ENCODE peak calls at places on chromosomes 3 and 15, in seven cellular contexts. One of them, this sample, is unnamed.

GRCh38 chr3:65029130-65029529 is 341.3 kb upstream of the ADAMTS9 start:
- DNase-seq in GM19239: no peak
- DNase-seq in skeletal muscle cell: no peak
- DNase-seq in naive thymus-derived CD8-positive, alpha-beta T cell: no peak
- DNase-seq in stimulated activated CD8-positive, alpha-beta memory T cell treated with anti-CD3 and anti-CD28 coated beads, Interleukin-2, amount 100 ng/mL, for 1 hour: no peak
- DNase-seq in BJ: no peak
- DNase-seq in CD8-positive, alpha-beta T cell: no peak
- DNase-seq in this sample: no peak

GRCh38 chr3:169658311-169658931 is 5.1 kb downstream of the MECOM start:
- DNase-seq in GM19239: no peak
- DNase-seq in skeletal muscle cell: no peak
- DNase-seq in naive thymus-derived CD8-positive, alpha-beta T cell: no peak
- DNase-seq in stimulated activated CD8-positive, alpha-beta memory T cell treated with anti-CD3 and anti-CD28 coated beads, Interleukin-2, amount 100 ng/mL, for 1 hour: no peak
- DNase-seq in BJ: no peak
- DNase-seq in CD8-positive, alpha-beta T cell: no peak
- DNase-seq in this sample: no peak

GRCh38 chr15:52208306-52208946 is 17.2 kb upstream of the GNB5 start:
- DNase-seq in GM19239: no peak
- DNase-seq in skeletal muscle cell: peak; percentile 14
- DNase-seq in naive thymus-derived CD8-positive, alpha-beta T cell: peak; percentile 76
- DNase-seq in stimulated activated CD8-positive, alpha-beta memory T cell treated with anti-CD3 and anti-CD28 coated beads, Interleukin-2, amount 100 ng/mL, for 1 hour: peak; percentile 34
- DNase-seq in BJ: no peak
- DNase-seq in CD8-positive, alpha-beta T cell: peak; percentile 58
- DNase-seq in this sample: peak; percentile 41

GRCh38 chr15:86645861-86646393 is 566.3 kb downstream of the AGBL1 start:
- DNase-seq in GM19239: no peak
- DNase-seq in skeletal muscle cell: no peak
- DNase-seq in naive thymus-derived CD8-positive, alpha-beta T cell: no peak
- DNase-seq in stimulated activated CD8-positive, alpha-beta memory T cell treated with anti-CD3 and anti-CD28 coated beads, Interleukin-2, amount 100 ng/mL, for 1 hour: no peak
- DNase-seq in BJ: no peak
- DNase-seq in CD8-positive, alpha-beta T cell: no peak
- DNase-seq in this sample: no peak

GRCh38 chr3:195189821-195190220 is 81.1 kb downstream of the XXYLT1 start:
- DNase-seq in GM19239: no peak
- DNase-seq in skeletal muscle cell: no peak
- DNase-seq in naive thymus-derived CD8-positive, alpha-beta T cell: no peak
- DNase-seq in stimulated activated CD8-positive, alpha-beta memory T cell treated with anti-CD3 and anti-CD28 coated beads, Interleukin-2, amount 100 ng/mL, for 1 hour: no peak
- DNase-seq in BJ: no peak
- DNase-seq in CD8-positive, alpha-beta T cell: no peak
- DNase-seq in this sample: no peak

GRCh38 chr15:67862771-67863441 is 23.1 kb upstream of the RNU6-1 start:
- DNase-seq in GM19239: no peak
- DNase-seq in skeletal muscle cell: no peak
- DNase-seq in naive thymus-derived CD8-positive, alpha-beta T cell: no peak
- DNase-seq in stimulated activated CD8-positive, alpha-beta memory T cell treated with anti-CD3 and anti-CD28 coated beads, Interleukin-2, amount 100 ng/mL, for 1 hour: no peak
- DNase-seq in BJ: no peak
- DNase-seq in CD8-positive, alpha-beta T cell: no peak
- DNase-seq in this sample: no peak

GRCh38 chr3:11206316-11206715 is 52.0 kb downstream of the HRH1 start:
- DNase-seq in GM19239: no peak
- DNase-seq in skeletal muscle cell: no peak
- DNase-seq in naive thymus-derived CD8-positive, alpha-beta T cell: no peak
- DNase-seq in stimulated activated CD8-positive, alpha-beta memory T cell treated with anti-CD3 and anti-CD28 coated beads, Interleukin-2, amount 100 ng/mL, for 1 hour: no peak
- DNase-seq in BJ: no peak
- DNase-seq in CD8-positive, alpha-beta T cell: no peak
- DNase-seq in this sample: no peak

GRCh38 chr3:188594137-188594536 is 440.2 kb downstream of the LPP start:
- DNase-seq in GM19239: no peak
- DNase-seq in skeletal muscle cell: peak; percentile 80
- DNase-seq in naive thymus-derived CD8-positive, alpha-beta T cell: no peak
- DNase-seq in stimulated activated CD8-positive, alpha-beta memory T cell treated with anti-CD3 and anti-CD28 coated beads, Interleukin-2, amount 100 ng/mL, for 1 hour: no peak
- DNase-seq in BJ: peak; percentile 87
- DNase-seq in CD8-positive, alpha-beta T cell: no peak
- DNase-seq in this sample: peak; percentile 76

GRCh38 chr3:115692887-115693524 is 69.7 kb downstream of the GAP43 start:
- DNase-seq in GM19239: peak; percentile 21
- DNase-seq in skeletal muscle cell: peak; percentile 39
- DNase-seq in naive thymus-derived CD8-positive, alpha-beta T cell: peak; percentile 65
- DNase-seq in stimulated activated CD8-positive, alpha-beta memory T cell treated with anti-CD3 and anti-CD28 coated beads, Interleukin-2, amount 100 ng/mL, for 1 hour: peak; percentile 8
- DNase-seq in BJ: no peak
- DNase-seq in CD8-positive, alpha-beta T cell: peak; percentile 54
- DNase-seq in this sample: peak; percentile 46

GRCh38 chr15:42100021-42100800 is 5.8 kb upstream of the PLA2G4D start:
- DNase-seq in GM19239: no peak
- DNase-seq in skeletal muscle cell: no peak
- DNase-seq in naive thymus-derived CD8-positive, alpha-beta T cell: no peak
- DNase-seq in stimulated activated CD8-positive, alpha-beta memory T cell treated with anti-CD3 and anti-CD28 coated beads, Interleukin-2, amount 100 ng/mL, for 1 hour: no peak
- DNase-seq in BJ: no peak
- DNase-seq in CD8-positive, alpha-beta T cell: no peak
- DNase-seq in this sample: no peak

GRCh38 chr3:56835626-56836025 is 33.9 kb upstream of the ARHGEF3 start:
- DNase-seq in GM19239: no peak
- DNase-seq in skeletal muscle cell: no peak
- DNase-seq in naive thymus-derived CD8-positive, alpha-beta T cell: no peak
- DNase-seq in stimulated activated CD8-positive, alpha-beta memory T cell treated with anti-CD3 and anti-CD28 coated beads, Interleukin-2, amount 100 ng/mL, for 1 hour: no peak
- DNase-seq in BJ: no peak
- DNase-seq in CD8-positive, alpha-beta T cell: no peak
- DNase-seq in this sample: no peak

GRCh38 chr3:14837864-14838263 is 19.1 kb downstream of the FGD5 start:
- DNase-seq in GM19239: no peak
- DNase-seq in skeletal muscle cell: no peak
- DNase-seq in naive thymus-derived CD8-positive, alpha-beta T cell: no peak
- DNase-seq in stimulated activated CD8-positive, alpha-beta memory T cell treated with anti-CD3 and anti-CD28 coated beads, Interleukin-2, amount 100 ng/mL, for 1 hour: no peak
- DNase-seq in BJ: no peak
- DNase-seq in CD8-positive, alpha-beta T cell: no peak
- DNase-seq in this sample: no peak

GRCh38 chr15:94317211-94317610 is 85.8 kb downstream of the MCTP2 start:
- DNase-seq in GM19239: no peak
- DNase-seq in skeletal muscle cell: no peak
- DNase-seq in naive thymus-derived CD8-positive, alpha-beta T cell: no peak
- DNase-seq in stimulated activated CD8-positive, alpha-beta memory T cell treated with anti-CD3 and anti-CD28 coated beads, Interleukin-2, amount 100 ng/mL, for 1 hour: no peak
- DNase-seq in BJ: no peak
- DNase-seq in CD8-positive, alpha-beta T cell: no peak
- DNase-seq in this sample: no peak

GRCh38 chr15:37134699-37135131 is 34.4 kb upstream of the MEIS2 start:
- DNase-seq in GM19239: no peak
- DNase-seq in skeletal muscle cell: no peak
- DNase-seq in naive thymus-derived CD8-positive, alpha-beta T cell: no peak
- DNase-seq in stimulated activated CD8-positive, alpha-beta memory T cell treated with anti-CD3 and anti-CD28 coated beads, Interleukin-2, amount 100 ng/mL, for 1 hour: no peak
- DNase-seq in BJ: no peak
- DNase-seq in CD8-positive, alpha-beta T cell: no peak
- DNase-seq in this sample: no peak

GRCh38 chr15:34812369-34812768 is 17.0 kb upstream of the ACTC1 start:
- DNase-seq in GM19239: no peak
- DNase-seq in skeletal muscle cell: no peak
- DNase-seq in naive thymus-derived CD8-positive, alpha-beta T cell: no peak
- DNase-seq in stimulated activated CD8-positive, alpha-beta memory T cell treated with anti-CD3 and anti-CD28 coated beads, Interleukin-2, amount 100 ng/mL, for 1 hour: no peak
- DNase-seq in BJ: peak; percentile 28
- DNase-seq in CD8-positive, alpha-beta T cell: no peak
- DNase-seq in this sample: peak; percentile 44

GRCh38 chr3:184361532-184361931 is at the start of the genes CLCN2 and POLR2H:
- DNase-seq in GM19239: no peak
- DNase-seq in skeletal muscle cell: no peak
- DNase-seq in naive thymus-derived CD8-positive, alpha-beta T cell: no peak
- DNase-seq in stimulated activated CD8-positive, alpha-beta memory T cell treated with anti-CD3 and anti-CD28 coated beads, Interleukin-2, amount 100 ng/mL, for 1 hour: no peak
- DNase-seq in BJ: no peak
- DNase-seq in CD8-positive, alpha-beta T cell: peak; percentile 18
- DNase-seq in this sample: no peak